ENCODE peak calls at places on chromosomes 5 and 9, in nine cellular contexts. One of them, this sample, is unnamed.

GRCh38 chr9:757246-757881 is 84.1 kb upstream of the DMRT1 start:
- ATAC-seq in activated B cell treated with CpG ODN at 0.5 μM for 24 hours: no peak
- ATAC-seq in Right ventricle myocardium superior: peak
- ATAC-seq in left ventricle myocardium superior: peak
- ATAC-seq in CD4-positive, CD25-positive, alpha-beta regulatory T cell: no peak
- ATAC-seq in activated CD4-positive, alpha-beta T cell treated with anti-CD3 and anti-CD28 coated beads for 36 hours: peak
- ATAC-seq in K562: peak
- ATAC-seq in activated CD8-positive, alpha-beta memory T cell treated with anti-CD3 and anti-CD28 coated beads, Interleukin-2, amount 10 ng/mL, durations not matched to agents 7 days and 5 days: peak
- ATAC-seq in esophagus mucosa: peak
- ATAC-seq in this sample: peak

GRCh38 chr9:129954868-129955550 is 88.0 kb downstream of the FNBP1 start:
- ATAC-seq in left ventricle myocardium superior: peak
- ATAC-seq in esophagus mucosa: no peak
- ATAC-seq in activated CD4-positive, alpha-beta T cell treated with anti-CD3 and anti-CD28 coated beads for 36 hours: no peak
- ATAC-seq in Right ventricle myocardium superior: peak
- ATAC-seq in CD4-positive, CD25-positive, alpha-beta regulatory T cell: no peak
- ATAC-seq in activated CD8-positive, alpha-beta memory T cell treated with anti-CD3 and anti-CD28 coated beads, Interleukin-2, amount 10 ng/mL, durations not matched to agents 7 days and 5 days: peak
- ATAC-seq in K562: peak
- ATAC-seq in activated B cell treated with CpG ODN at 0.5 μM for 24 hours: peak
- ATAC-seq in this sample: no peak

GRCh38 chr5:171405615-171406014 is 13.8 kb upstream of the FGF18 start:
- ATAC-seq in esophagus mucosa: no peak
- ATAC-seq in Right ventricle myocardium superior: peak
- ATAC-seq in activated CD8-positive, alpha-beta memory T cell treated with anti-CD3 and anti-CD28 coated beads, Interleukin-2, amount 10 ng/mL, durations not matched to agents 7 days and 5 days: no peak
- ATAC-seq in left ventricle myocardium superior: peak
- ATAC-seq in CD4-positive, CD25-positive, alpha-beta regulatory T cell: no peak
- ATAC-seq in activated B cell treated with CpG ODN at 0.5 μM for 24 hours: no peak
- ATAC-seq in K562: peak
- ATAC-seq in activated CD4-positive, alpha-beta T cell treated with anti-CD3 and anti-CD28 coated beads for 36 hours: peak
- ATAC-seq in this sample: peak

GRCh38 chr9:120889606-120890396 is 12.8 kb upstream of the PHF19 start:
- ATAC-seq in activated B cell treated with CpG ODN at 0.5 μM for 24 hours: no peak
- ATAC-seq in K562: no peak
- ATAC-seq in esophagus mucosa: no peak
- ATAC-seq in activated CD8-positive, alpha-beta memory T cell treated with anti-CD3 and anti-CD28 coated beads, Interleukin-2, amount 10 ng/mL, durations not matched to agents 7 days and 5 days: no peak
- ATAC-seq in activated CD4-positive, alpha-beta T cell treated with anti-CD3 and anti-CD28 coated beads for 36 hours: no peak
- ATAC-seq in CD4-positive, CD25-positive, alpha-beta regulatory T cell: no peak
- ATAC-seq in left ventricle myocardium superior: no peak
- ATAC-seq in Right ventricle myocardium superior: no peak
- ATAC-seq in this sample: no peak

GRCh38 chr9:32550046-32550608 is 2.0 kb upstream of the SMIM27 start:
- ATAC-seq in CD4-positive, CD25-positive, alpha-beta regulatory T cell: no peak
- ATAC-seq in left ventricle myocardium superior: no peak
- ATAC-seq in esophagus mucosa: peak
- ATAC-seq in activated CD8-positive, alpha-beta memory T cell treated with anti-CD3 and anti-CD28 coated beads, Interleukin-2, amount 10 ng/mL, durations not matched to agents 7 days and 5 days: no peak
- ATAC-seq in K562: peak
- ATAC-seq in activated B cell treated with CpG ODN at 0.5 μM for 24 hours: no peak
- ATAC-seq in activated CD4-positive, alpha-beta T cell treated with anti-CD3 and anti-CD28 coated beads for 36 hours: no peak
- ATAC-seq in Right ventricle myocardium superior: no peak
- ATAC-seq in this sample: no peak

GRCh38 chr9:37650299-37650872 is 368 bp upstream of the FRMPD1 start:
- ATAC-seq in Right ventricle myocardium superior: no peak
- ATAC-seq in left ventricle myocardium superior: no peak
- ATAC-seq in activated CD8-positive, alpha-beta memory T cell treated with anti-CD3 and anti-CD28 coated beads, Interleukin-2, amount 10 ng/mL, durations not matched to agents 7 days and 5 days: no peak
- ATAC-seq in CD4-positive, CD25-positive, alpha-beta regulatory T cell: no peak
- ATAC-seq in esophagus mucosa: no peak
- ATAC-seq in activated B cell treated with CpG ODN at 0.5 μM for 24 hours: no peak
- ATAC-seq in activated CD4-positive, alpha-beta T cell treated with anti-CD3 and anti-CD28 coated beads for 36 hours: no peak
- ATAC-seq in K562: no peak
- ATAC-seq in this sample: no peak

GRCh38 chr5:159850192-159850573 is 66.1 kb upstream of the ADRA1B start:
- ATAC-seq in Right ventricle myocardium superior: no peak
- ATAC-seq in activated B cell treated with CpG ODN at 0.5 μM for 24 hours: no peak
- ATAC-seq in activated CD4-positive, alpha-beta T cell treated with anti-CD3 and anti-CD28 coated beads for 36 hours: no peak
- ATAC-seq in left ventricle myocardium superior: peak
- ATAC-seq in K562: no peak
- ATAC-seq in activated CD8-positive, alpha-beta memory T cell treated with anti-CD3 and anti-CD28 coated beads, Interleukin-2, amount 10 ng/mL, durations not matched to agents 7 days and 5 days: no peak
- ATAC-seq in esophagus mucosa: peak
- ATAC-seq in CD4-positive, CD25-positive, alpha-beta regulatory T cell: no peak
- ATAC-seq in this sample: no peak

GRCh38 chr9:114107286-114108001 is 8.4 kb upstream of the KIF12 start:
- ATAC-seq in activated CD8-positive, alpha-beta memory T cell treated with anti-CD3 and anti-CD28 coated beads, Interleukin-2, amount 10 ng/mL, durations not matched to agents 7 days and 5 days: peak
- ATAC-seq in CD4-positive, CD25-positive, alpha-beta regulatory T cell: no peak
- ATAC-seq in K562: peak
- ATAC-seq in esophagus mucosa: no peak
- ATAC-seq in activated B cell treated with CpG ODN at 0.5 μM for 24 hours: no peak
- ATAC-seq in Right ventricle myocardium superior: peak
- ATAC-seq in activated CD4-positive, alpha-beta T cell treated with anti-CD3 and anti-CD28 coated beads for 36 hours: peak
- ATAC-seq in left ventricle myocardium superior: no peak
- ATAC-seq in this sample: peak

GRCh38 chr5:60295423-60295822 is 401.9 kb upstream of the PDE4D start:
- ATAC-seq in K562: no peak
- ATAC-seq in CD4-positive, CD25-positive, alpha-beta regulatory T cell: no peak
- ATAC-seq in Right ventricle myocardium superior: no peak
- ATAC-seq in activated B cell treated with CpG ODN at 0.5 μM for 24 hours: no peak
- ATAC-seq in left ventricle myocardium superior: no peak
- ATAC-seq in activated CD8-positive, alpha-beta memory T cell treated with anti-CD3 and anti-CD28 coated beads, Interleukin-2, amount 10 ng/mL, durations not matched to agents 7 days and 5 days: no peak
- ATAC-seq in esophagus mucosa: peak
- ATAC-seq in activated CD4-positive, alpha-beta T cell treated with anti-CD3 and anti-CD28 coated beads for 36 hours: no peak
- ATAC-seq in this sample: no peak

GRCh38 chr5:100731768-100732167 is 171.3 kb downstream of the ST8SIA4 start:
- ATAC-seq in CD4-positive, CD25-positive, alpha-beta regulatory T cell: peak
- ATAC-seq in Right ventricle myocardium superior: no peak
- ATAC-seq in activated CD8-positive, alpha-beta memory T cell treated with anti-CD3 and anti-CD28 coated beads, Interleukin-2, amount 10 ng/mL, durations not matched to agents 7 days and 5 days: peak
- ATAC-seq in esophagus mucosa: no peak
- ATAC-seq in activated B cell treated with CpG ODN at 0.5 μM for 24 hours: peak
- ATAC-seq in left ventricle myocardium superior: no peak
- ATAC-seq in activated CD4-positive, alpha-beta T cell treated with anti-CD3 and anti-CD28 coated beads for 36 hours: peak
- ATAC-seq in K562: no peak
- ATAC-seq in this sample: peak

GRCh38 chr9:33765411-33765810 is 29.9 kb upstream of the PRSS3 start:
- ATAC-seq in esophagus mucosa: peak
- ATAC-seq in left ventricle myocardium superior: no peak
- ATAC-seq in activated B cell treated with CpG ODN at 0.5 μM for 24 hours: no peak
- ATAC-seq in CD4-positive, CD25-positive, alpha-beta regulatory T cell: no peak
- ATAC-seq in K562: no peak
- ATAC-seq in Right ventricle myocardium superior: no peak
- ATAC-seq in activated CD4-positive, alpha-beta T cell treated with anti-CD3 and anti-CD28 coated beads for 36 hours: no peak
- ATAC-seq in activated CD8-positive, alpha-beta memory T cell treated with anti-CD3 and anti-CD28 coated beads, Interleukin-2, amount 10 ng/mL, durations not matched to agents 7 days and 5 days: no peak
- ATAC-seq in this sample: peak

GRCh38 chr5:179186801-179187200 is 126.6 kb downstream of the ZNF354C start:
- ATAC-seq in CD4-positive, CD25-positive, alpha-beta regulatory T cell: no peak
- ATAC-seq in activated B cell treated with CpG ODN at 0.5 μM for 24 hours: no peak
- ATAC-seq in activated CD4-positive, alpha-beta T cell treated with anti-CD3 and anti-CD28 coated beads for 36 hours: no peak
- ATAC-seq in esophagus mucosa: no peak
- ATAC-seq in K562: no peak
- ATAC-seq in left ventricle myocardium superior: no peak
- ATAC-seq in Right ventricle myocardium superior: no peak
- ATAC-seq in activated CD8-positive, alpha-beta memory T cell treated with anti-CD3 and anti-CD28 coated beads, Interleukin-2, amount 10 ng/mL, durations not matched to agents 7 days and 5 days: no peak
- ATAC-seq in this sample: no peak

GRCh38 chr5:65771266-65771665 is 49.3 kb downstream of the NLN start:
- ATAC-seq in activated B cell treated with CpG ODN at 0.5 μM for 24 hours: no peak
- ATAC-seq in Right ventricle myocardium superior: no peak
- ATAC-seq in esophagus mucosa: no peak
- ATAC-seq in left ventricle myocardium superior: no peak
- ATAC-seq in activated CD8-positive, alpha-beta memory T cell treated with anti-CD3 and anti-CD28 coated beads, Interleukin-2, amount 10 ng/mL, durations not matched to agents 7 days and 5 days: no peak
- ATAC-seq in K562: no peak
- ATAC-seq in CD4-positive, CD25-positive, alpha-beta regulatory T cell: no peak
- ATAC-seq in activated CD4-positive, alpha-beta T cell treated with anti-CD3 and anti-CD28 coated beads for 36 hours: no peak
- ATAC-seq in this sample: no peak

GRCh38 chr9:8183618-8184017 is 384.0 kb upstream of the DMAC1 start:
- ATAC-seq in activated B cell treated with CpG ODN at 0.5 μM for 24 hours: no peak
- ATAC-seq in activated CD4-positive, alpha-beta T cell treated with anti-CD3 and anti-CD28 coated beads for 36 hours: no peak
- ATAC-seq in activated CD8-positive, alpha-beta memory T cell treated with anti-CD3 and anti-CD28 coated beads, Interleukin-2, amount 10 ng/mL, durations not matched to agents 7 days and 5 days: no peak
- ATAC-seq in CD4-positive, CD25-positive, alpha-beta regulatory T cell: no peak
- ATAC-seq in esophagus mucosa: no peak
- ATAC-seq in K562: no peak
- ATAC-seq in left ventricle myocardium superior: no peak
- ATAC-seq in Right ventricle myocardium superior: no peak
- ATAC-seq in this sample: no peak

GRCh38 chr9:79565245-79565644 is 6.5 kb upstream of the TLE4 start:
- ATAC-seq in activated CD8-positive, alpha-beta memory T cell treated with anti-CD3 and anti-CD28 coated beads, Interleukin-2, amount 10 ng/mL, durations not matched to agents 7 days and 5 days: peak
- ATAC-seq in K562: no peak
- ATAC-seq in Right ventricle myocardium superior: no peak
- ATAC-seq in activated CD4-positive, alpha-beta T cell treated with anti-CD3 and anti-CD28 coated beads for 36 hours: peak
- ATAC-seq in left ventricle myocardium superior: no peak
- ATAC-seq in CD4-positive, CD25-positive, alpha-beta regulatory T cell: no peak
- ATAC-seq in esophagus mucosa: no peak
- ATAC-seq in activated B cell treated with CpG ODN at 0.5 μM for 24 hours: peak
- ATAC-seq in this sample: peak

GRCh38 chr5:73823508-73823925 is 197.5 kb downstream of the ARHGEF28 start:
- ATAC-seq in K562: no peak
- ATAC-seq in activated CD8-positive, alpha-beta memory T cell treated with anti-CD3 and anti-CD28 coated beads, Interleukin-2, amount 10 ng/mL, durations not matched to agents 7 days and 5 days: no peak
- ATAC-seq in Right ventricle myocardium superior: no peak
- ATAC-seq in activated B cell treated with CpG ODN at 0.5 μM for 24 hours: no peak
- ATAC-seq in esophagus mucosa: no peak
- ATAC-seq in left ventricle myocardium superior: no peak
- ATAC-seq in CD4-positive, CD25-positive, alpha-beta regulatory T cell: no peak
- ATAC-seq in activated CD4-positive, alpha-beta T cell treated with anti-CD3 and anti-CD28 coated beads for 36 hours: no peak
- ATAC-seq in this sample: no peak

GRCh38 chr5:15757103-15757502 is 257.1 kb downstream of the FBXL7 start:
- ATAC-seq in left ventricle myocardium superior: no peak
- ATAC-seq in K562: no peak
- ATAC-seq in activated B cell treated with CpG ODN at 0.5 μM for 24 hours: no peak
- ATAC-seq in CD4-positive, CD25-positive, alpha-beta regulatory T cell: no peak
- ATAC-seq in activated CD4-positive, alpha-beta T cell treated with anti-CD3 and anti-CD28 coated beads for 36 hours: no peak
- ATAC-seq in esophagus mucosa: no peak
- ATAC-seq in Right ventricle myocardium superior: no peak
- ATAC-seq in activated CD8-positive, alpha-beta memory T cell treated with anti-CD3 and anti-CD28 coated beads, Interleukin-2, amount 10 ng/mL, durations not matched to agents 7 days and 5 days: no peak
- ATAC-seq in this sample: no peak

GRCh38 chr5:137119321-137119720 is 379.8 kb downstream of the SPOCK1 start:
- ATAC-seq in activated CD4-positive, alpha-beta T cell treated with anti-CD3 and anti-CD28 coated beads for 36 hours: no peak
- ATAC-seq in activated CD8-positive, alpha-beta memory T cell treated with anti-CD3 and anti-CD28 coated beads, Interleukin-2, amount 10 ng/mL, durations not matched to agents 7 days and 5 days: no peak
- ATAC-seq in left ventricle myocardium superior: no peak
- ATAC-seq in esophagus mucosa: no peak
- ATAC-seq in K562: no peak
- ATAC-seq in Right ventricle myocardium superior: no peak
- ATAC-seq in activated B cell treated with CpG ODN at 0.5 μM for 24 hours: no peak
- ATAC-seq in CD4-positive, CD25-positive, alpha-beta regulatory T cell: no peak
- ATAC-seq in this sample: no peak